ENCODE peak calls at places on chromosomes 7 and 10, in seven cellular contexts. One of them, this sample, is unnamed.

GRCh38 chr7:120586561-120586960 is 271.4 kb downstream of the TSPAN12 start:
- DNase-seq in uterus: no peak
- DNase-seq in Peyer's patch: no peak
- DNase-seq in A549: no peak
- DNase-seq in esophagus squamous epithelium: no peak
- DNase-seq in IMR-90: no peak
- DNase-seq in tibial nerve: no peak
- DNase-seq in this sample: no peak

GRCh38 chr7:92848854-92849745 is 12.7 kb upstream of the CDK6 start:
- DNase-seq in uterus: no peak
- DNase-seq in Peyer's patch: no peak
- DNase-seq in A549: no peak
- DNase-seq in esophagus squamous epithelium: no peak
- DNase-seq in IMR-90: no peak
- DNase-seq in tibial nerve: no peak
- DNase-seq in this sample: no peak

GRCh38 chr10:77016278-77016815 is 621.3 kb downstream of the KCNMA1 start:
- DNase-seq in uterus: no peak
- DNase-seq in Peyer's patch: no peak
- DNase-seq in A549: no peak
- DNase-seq in esophagus squamous epithelium: no peak
- DNase-seq in IMR-90: no peak
- DNase-seq in tibial nerve: no peak
- DNase-seq in this sample: no peak

GRCh38 chr10:31820096-31820495 is 108.5 kb downstream of the ARHGAP12 start:
- DNase-seq in uterus: no peak
- DNase-seq in Peyer's patch: no peak
- DNase-seq in A549: no peak
- DNase-seq in esophagus squamous epithelium: no peak
- DNase-seq in IMR-90: no peak
- DNase-seq in tibial nerve: no peak
- DNase-seq in this sample: no peak

GRCh38 chr10:84138478-84139125 is 707 bp upstream of the GHITM start:
- DNase-seq in uterus: peak
- DNase-seq in Peyer's patch: peak
- DNase-seq in A549: peak
- DNase-seq in esophagus squamous epithelium: no peak
- DNase-seq in IMR-90: peak
- DNase-seq in tibial nerve: no peak
- DNase-seq in this sample: no peak

GRCh38 chr10:128526793-128527375 is 400.7 kb upstream of the MKI67 start:
- DNase-seq in uterus: peak
- DNase-seq in Peyer's patch: no peak
- DNase-seq in A549: no peak
- DNase-seq in esophagus squamous epithelium: no peak
- DNase-seq in IMR-90: no peak
- DNase-seq in tibial nerve: no peak
- DNase-seq in this sample: peak

GRCh38 chr7:37231613-37232012 is 217.1 kb downstream of the ELMO1 start:
- DNase-seq in uterus: no peak
- DNase-seq in Peyer's patch: no peak
- DNase-seq in A549: no peak
- DNase-seq in esophagus squamous epithelium: no peak
- DNase-seq in IMR-90: no peak
- DNase-seq in tibial nerve: no peak
- DNase-seq in this sample: no peak

GRCh38 chr10:132515811-132516726 is 21.5 kb upstream of the INPP5A start:
- DNase-seq in uterus: peak
- DNase-seq in Peyer's patch: peak
- DNase-seq in A549: no peak
- DNase-seq in esophagus squamous epithelium: no peak
- DNase-seq in IMR-90: no peak
- DNase-seq in tibial nerve: no peak
- DNase-seq in this sample: peak

GRCh38 chr10:1292611-1293021 is 236.4 kb downstream of the WDR37 start:
- DNase-seq in uterus: no peak
- DNase-seq in Peyer's patch: no peak
- DNase-seq in A549: no peak
- DNase-seq in esophagus squamous epithelium: no peak
- DNase-seq in IMR-90: no peak
- DNase-seq in tibial nerve: no peak
- DNase-seq in this sample: peak

GRCh38 chr10:101817542-101818118 is 614 bp downstream of the OGA start:
- DNase-seq in uterus: peak
- DNase-seq in Peyer's patch: peak
- DNase-seq in A549: peak
- DNase-seq in esophagus squamous epithelium: peak
- DNase-seq in IMR-90: peak
- DNase-seq in tibial nerve: peak
- DNase-seq in this sample: peak

GRCh38 chr10:32893431-32893830 is 64.6 kb downstream of the ITGB1 start:
- DNase-seq in uterus: no peak
- DNase-seq in Peyer's patch: no peak
- DNase-seq in A549: no peak
- DNase-seq in esophagus squamous epithelium: no peak
- DNase-seq in IMR-90: no peak
- DNase-seq in tibial nerve: no peak
- DNase-seq in this sample: no peak

GRCh38 chr10:124721295-124722052 is 22.7 kb downstream of the FAM53B start:
- DNase-seq in uterus: peak
- DNase-seq in Peyer's patch: peak
- DNase-seq in A549: no peak
- DNase-seq in esophagus squamous epithelium: no peak
- DNase-seq in IMR-90: no peak
- DNase-seq in tibial nerve: no peak
- DNase-seq in this sample: no peak

GRCh38 chr10:87866575-87866974 is 3.1 kb downstream of the PTEN start:
- DNase-seq in uterus: no peak
- DNase-seq in Peyer's patch: no peak
- DNase-seq in A549: no peak
- DNase-seq in esophagus squamous epithelium: no peak
- DNase-seq in IMR-90: no peak
- DNase-seq in tibial nerve: no peak
- DNase-seq in this sample: no peak

GRCh38 chr10:87865201-87866025 is 2.0 kb downstream of the PTEN start:
- DNase-seq in uterus: no peak
- DNase-seq in Peyer's patch: no peak
- DNase-seq in A549: no peak
- DNase-seq in esophagus squamous epithelium: no peak
- DNase-seq in IMR-90: no peak
- DNase-seq in tibial nerve: no peak
- DNase-seq in this sample: no peak

GRCh38 chr10:87870154-87870553 is 6.7 kb downstream of the PTEN start:
- DNase-seq in uterus: no peak
- DNase-seq in Peyer's patch: no peak
- DNase-seq in A549: no peak
- DNase-seq in esophagus squamous epithelium: no peak
- DNase-seq in IMR-90: no peak
- DNase-seq in tibial nerve: no peak
- DNase-seq in this sample: no peak

GRCh38 chr10:87868277-87868676 is 4.9 kb downstream of the PTEN start:
- DNase-seq in uterus: no peak
- DNase-seq in Peyer's patch: no peak
- DNase-seq in A549: no peak
- DNase-seq in esophagus squamous epithelium: no peak
- DNase-seq in IMR-90: no peak
- DNase-seq in tibial nerve: no peak
- DNase-seq in this sample: no peak

GRCh38 chr10:87867453-87867852 is 4.0 kb downstream of the PTEN start:
- DNase-seq in uterus: no peak
- DNase-seq in Peyer's patch: no peak
- DNase-seq in A549: no peak
- DNase-seq in esophagus squamous epithelium: no peak
- DNase-seq in IMR-90: no peak
- DNase-seq in tibial nerve: no peak
- DNase-seq in this sample: no peak
- TF ChIP-seq POLR2A in uterus: no peak
- TF ChIP-seq POLR2A in Peyer's patch: no peak
- TF ChIP-seq POLR2A in A549: no peak
- TF ChIP-seq POLR2A in esophagus squamous epithelium: no peak
- TF ChIP-seq POLR2A in IMR-90: no peak
- TF ChIP-seq POLR2A in tibial nerve: no peak
- TF ChIP-seq POLR2A in this sample: no peak

GRCh38 chr10:26438534-26439269 is 561 bp downstream of the APBB1IP start:
- DNase-seq in uterus: no peak
- DNase-seq in Peyer's patch: peak
- DNase-seq in A549: no peak
- DNase-seq in esophagus squamous epithelium: no peak
- DNase-seq in IMR-90: no peak
- DNase-seq in tibial nerve: no peak
- DNase-seq in this sample: peak
- H3K4me3 ChIP-seq in uterus: no peak
- H3K4me3 ChIP-seq in Peyer's patch: peak
- H3K4me3 ChIP-seq in A549: peak
- H3K4me3 ChIP-seq in esophagus squamous epithelium: peak
- H3K4me3 ChIP-seq in IMR-90: no peak
- H3K4me3 ChIP-seq in tibial nerve: peak
- H3K4me3 ChIP-seq in this sample: peak

GRCh38 chr7:135664046-135664589 is 1.8 kb downstream of the STMP1 start:
- DNase-seq in uterus: no peak
- DNase-seq in Peyer's patch: no peak
- DNase-seq in A549: no peak
- DNase-seq in esophagus squamous epithelium: no peak
- DNase-seq in IMR-90: peak
- DNase-seq in tibial nerve: no peak
- DNase-seq in this sample: no peak

GRCh38 chr7:135659159-135659837 is 3.0 kb upstream of the STMP1 start:
- DNase-seq in uterus: no peak
- DNase-seq in Peyer's patch: no peak
- DNase-seq in A549: no peak
- DNase-seq in esophagus squamous epithelium: no peak
- DNase-seq in IMR-90: peak
- DNase-seq in tibial nerve: no peak
- DNase-seq in this sample: no peak

GRCh38 chr7:135661311-135662122 is 797 bp upstream of the STMP1 start:
- DNase-seq in uterus: no peak
- DNase-seq in Peyer's patch: peak
- DNase-seq in A549: no peak
- DNase-seq in esophagus squamous epithelium: no peak
- DNase-seq in IMR-90: no peak
- DNase-seq in tibial nerve: no peak
- DNase-seq in this sample: no peak

GRCh38 chr7:135662373-135663114 is at the start of gene STMP1:
- DNase-seq in uterus: peak
- DNase-seq in Peyer's patch: peak
- DNase-seq in A549: peak
- DNase-seq in esophagus squamous epithelium: peak
- DNase-seq in IMR-90: peak
- DNase-seq in tibial nerve: peak
- DNase-seq in this sample: peak

DNA sequence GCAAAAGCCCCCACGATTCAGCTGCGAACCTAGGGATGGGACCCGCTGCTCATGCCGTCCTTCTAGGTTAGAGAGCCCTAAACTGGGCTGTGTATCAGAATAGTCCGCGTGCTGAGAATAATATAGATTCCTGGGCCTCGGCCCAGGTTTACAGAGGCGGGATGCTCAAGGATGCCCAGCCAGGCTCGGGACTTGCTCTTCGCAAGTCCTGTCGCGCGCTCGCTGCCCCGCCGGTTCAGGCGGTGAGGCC is 266 bp upstream of the STMP1 start:
- DNase-seq in uterus: no peak
- DNase-seq in Peyer's patch: no peak
- DNase-seq in A549: no peak
- DNase-seq in esophagus squamous epithelium: no peak
- DNase-seq in IMR-90: no peak
- DNase-seq in tibial nerve: no peak
- DNase-seq in this sample: no peak
- TF ChIP-seq CTCF in uterus: no peak
- TF ChIP-seq CTCF in Peyer's patch: no peak
- TF ChIP-seq CTCF in A549: peak
- TF ChIP-seq CTCF in esophagus squamous epithelium: no peak
- TF ChIP-seq CTCF in IMR-90: no peak
- TF ChIP-seq CTCF in tibial nerve: peak
- TF ChIP-seq CTCF in this sample: no peak

GRCh38 chr7:130440527-130441365 is at the start of gene CEP41:
- DNase-seq in uterus: peak
- DNase-seq in Peyer's patch: peak
- DNase-seq in A549: peak
- DNase-seq in esophagus squamous epithelium: peak
- DNase-seq in IMR-90: peak
- DNase-seq in tibial nerve: peak
- DNase-seq in this sample: peak
- TF ChIP-seq POLR2A in uterus: peak
- TF ChIP-seq POLR2A in Peyer's patch: no peak
- TF ChIP-seq POLR2A in A549: peak
- TF ChIP-seq POLR2A in esophagus squamous epithelium: no peak
- TF ChIP-seq POLR2A in IMR-90: no peak
- TF ChIP-seq POLR2A in tibial nerve: no peak
- TF ChIP-seq POLR2A in this sample: no peak

GRCh38 chr10:56142092-56142728 is 218.8 kb downstream of the ZWINT start:
- DNase-seq in uterus: no peak
- DNase-seq in Peyer's patch: no peak
- DNase-seq in A549: no peak
- DNase-seq in esophagus squamous epithelium: no peak
- DNase-seq in IMR-90: no peak
- DNase-seq in tibial nerve: no peak
- DNase-seq in this sample: no peak
- H3K4me3 ChIP-seq in uterus: no peak
- H3K4me3 ChIP-seq in Peyer's patch: no peak
- H3K4me3 ChIP-seq in A549: no peak
- H3K4me3 ChIP-seq in esophagus squamous epithelium: no peak
- H3K4me3 ChIP-seq in IMR-90: no peak
- H3K4me3 ChIP-seq in tibial nerve: no peak
- H3K4me3 ChIP-seq in this sample: no peak

DNA sequence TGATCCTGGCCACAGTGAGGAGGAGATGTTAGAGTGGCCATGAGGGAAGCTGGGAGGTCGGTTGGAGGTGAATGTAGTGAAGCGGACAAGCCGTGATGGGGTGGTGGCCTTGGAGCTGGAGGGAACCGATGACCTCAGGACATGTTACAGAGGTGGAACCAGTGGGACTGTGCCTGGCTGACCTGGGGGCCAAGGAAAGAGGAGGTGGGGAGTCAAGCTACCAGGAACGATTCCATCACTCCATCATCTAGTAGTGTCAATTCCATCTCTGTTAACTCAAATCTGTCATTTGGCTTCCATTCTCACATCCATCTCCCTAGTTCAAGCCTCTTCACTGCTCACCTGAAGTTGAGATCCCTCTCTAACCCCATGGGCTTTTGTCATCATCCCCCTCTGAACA is 102.4 kb upstream of the LYZL2 start:
- DNase-seq in uterus: no peak
- DNase-seq in Peyer's patch: peak
- DNase-seq in A549: no peak
- DNase-seq in esophagus squamous epithelium: no peak
- DNase-seq in IMR-90: no peak
- DNase-seq in tibial nerve: no peak
- DNase-seq in this sample: no peak
- TF ChIP-seq CTCF in uterus: no peak
- TF ChIP-seq CTCF in Peyer's patch: no peak
- TF ChIP-seq CTCF in A549: no peak
- TF ChIP-seq CTCF in esophagus squamous epithelium: no peak
- TF ChIP-seq CTCF in IMR-90: no peak
- TF ChIP-seq CTCF in tibial nerve: no peak
- TF ChIP-seq CTCF in this sample: no peak

GRCh38 chr10:71266147-71266917 is 52.7 kb upstream of the SLC29A3 start:
- DNase-seq in uterus: peak
- DNase-seq in Peyer's patch: peak
- DNase-seq in A549: no peak
- DNase-seq in esophagus squamous epithelium: no peak
- DNase-seq in IMR-90: peak
- DNase-seq in tibial nerve: no peak
- DNase-seq in this sample: no peak
- TF ChIP-seq POLR2A in uterus: no peak
- TF ChIP-seq POLR2A in Peyer's patch: no peak
- TF ChIP-seq POLR2A in A549: no peak
- TF ChIP-seq POLR2A in esophagus squamous epithelium: no peak
- TF ChIP-seq POLR2A in IMR-90: no peak
- TF ChIP-seq POLR2A in tibial nerve: no peak
- TF ChIP-seq POLR2A in this sample: no peak

GRCh38 chr7:98617960-98618418 is 904 bp downstream of the NPTX2 start:
- DNase-seq in uterus: no peak
- DNase-seq in Peyer's patch: no peak
- DNase-seq in A549: no peak
- DNase-seq in esophagus squamous epithelium: no peak
- DNase-seq in IMR-90: no peak
- DNase-seq in tibial nerve: no peak
- DNase-seq in this sample: no peak
- H3K4me3 ChIP-seq in uterus: no peak
- H3K4me3 ChIP-seq in Peyer's patch: peak
- H3K4me3 ChIP-seq in A549: no peak
- H3K4me3 ChIP-seq in esophagus squamous epithelium: peak
- H3K4me3 ChIP-seq in IMR-90: no peak
- H3K4me3 ChIP-seq in tibial nerve: peak
- H3K4me3 ChIP-seq in this sample: no peak

This sample was measured in lower leg skin.